ENCODE peak calls at places on chromosomes 13 and 19, in ten cellular contexts. J is body of pancreas, T is A549, C is breast epithelium, X is IMR-90, B is H1, Q is testis, H is HCT116, O is spleen, W is tibial nerve. E is an unnamed sample.

GRCh38 chr19:39115105-39115847 is 10.3 kb upstream of the PAK4 start:
- DNase-seq in J (no peak), T (no peak), C (no peak), X (no peak), B (no peak), Q (no peak), H (no peak), O (no peak), W (no peak), E (no peak)

GRCh38 chr19:4970558-4971423 is 1.9 kb downstream of the KDM4B start:
- DNase-seq in J (peak; percentile 46), T (no peak), C (no peak), X (no peak), B (no peak), Q (peak; percentile 57), H (no peak), O (peak; percentile 84), W (no peak), E (no peak)

GRCh38 chr19:4780860-4781259 is 10.7 kb upstream of the FEM1A start:
- DNase-seq in J (no peak), T (no peak), C (no peak), X (no peak), B (no peak), Q (no peak), H (no peak), O (no peak), W (no peak), E (no peak)

GRCh38 chr19:11949201-11949600 is 15.6 kb upstream of the ZNF763 start:
- DNase-seq in J (no peak), T (no peak), C (no peak), X (peak; percentile 7), B (no peak), Q (no peak), H (no peak), O (no peak), W (no peak), E (peak; percentile 57)

GRCh38 chr13:41053384-41053826 is 7.9 kb upstream of the WBP4 start:
- DNase-seq in J (peak; percentile 34), T (peak; percentile 20), C (no peak), X (peak; percentile 49), B (no peak), Q (no peak), H (no peak), O (no peak), W (peak; percentile 49), E (no peak)

GRCh38 chr19:1324792-1325567 is 39.3 kb downstream of the EFNA2 start:
- DNase-seq in J (peak; percentile 40), T (peak; percentile 78), C (peak; percentile 28), X (peak; percentile 61), B (no peak), Q (peak; percentile 90), H (peak; percentile 19), O (no peak), W (peak; percentile 31), E (no peak)

GRCh38 chr13:29382021-29382420 is 213.5 kb downstream of the SLC7A1 start:
- DNase-seq in J (no peak), T (no peak), C (no peak), X (no peak), B (no peak), Q (no peak), H (no peak), O (no peak), W (no peak), E (no peak)

GRCh38 chr19:23882493-23882892 is 32.2 kb upstream of the ZNF726 start:
- DNase-seq in J (peak; percentile 3), T (peak; percentile 32), C (no peak), X (no peak), B (no peak), Q (peak; percentile 76), H (no peak), O (no peak), W (no peak), E (no peak)

GRCh38 chr19:512548-513365 is 5.5 kb downstream of the TPGS1 start:
- DNase-seq in J (no peak), T (no peak), C (no peak), X (no peak), B (no peak), Q (no peak), H (no peak), O (peak; percentile 81), W (no peak), E (peak; percentile 43)

GRCh38 chr19:5434351-5434917 is 20.8 kb upstream of the ZNRF4 start:
- DNase-seq in J (no peak), T (no peak), C (no peak), X (no peak), B (no peak), Q (no peak), H (peak; percentile 39), O (no peak), W (no peak), E (no peak)

GRCh38 chr13:57409121-57409520 is 222.4 kb upstream of the PCDH17 start:
- DNase-seq in J (no peak), T (no peak), C (no peak), X (no peak), B (no peak), Q (no peak), H (no peak), O (no peak), W (no peak), E (no peak)

GRCh38 chr19:18167975-18168645 is 5.5 kb upstream of the IFI30 start:
- DNase-seq in J (no peak), T (no peak), C (no peak), X (peak; percentile 16), B (no peak), Q (no peak), H (no peak), O (peak; percentile 89), W (no peak), E (no peak)

GRCh38 chr13:58134012-58134411 is 502.5 kb downstream of the PCDH17 start:
- DNase-seq in J (no peak), T (no peak), C (no peak), X (no peak), B (no peak), Q (no peak), H (no peak), O (no peak), W (no peak), E (no peak)

GRCh38 chr13:77697208-77698103 is at the start of gene SLAIN1:
- DNase-seq in J (peak; percentile 88), T (peak; percentile 49), C (peak; percentile 67), X (peak; percentile 5), B (peak; percentile 59), Q (peak; percentile 91), H (no peak), O (peak; percentile 95), W (peak; percentile 54), E (peak; percentile 90)

GRCh38 chr19:16153582-16154336 is 10.3 kb downstream of the HSH2D start:
- DNase-seq in J (no peak), T (peak; percentile 42), C (no peak), X (no peak), B (no peak), Q (peak; percentile 62), H (peak; percentile 36), O (no peak), W (no peak), E (peak; percentile 57)

GRCh38 chr19:14571695-14572490 is at the start of gene NDUFB7:
- DNase-seq in J (peak; percentile 93), T (peak; percentile 96), C (peak; percentile 89), X (peak; percentile 95), B (peak; percentile 87), Q (peak; percentile 96), H (peak; percentile 96), O (peak; percentile 98), W (peak; percentile 86), E (peak; percentile 95)
- TF ChIP-seq POLR2A in J (peak; percentile 72), T (peak; percentile 49), C (no peak), X (peak; percentile 31), B (no peak), Q (no peak), H (peak; percentile 62), O (no peak), W (peak; percentile 48), E (peak; percentile 75)

GRCh38 chr19:58346961-58347929 is 6.0 kb downstream of the A1BG start:
- DNase-seq in J (peak; percentile 37), T (peak; percentile 78), C (peak; percentile 42), X (peak; percentile 63), B (no peak), Q (peak; percentile 65), H (no peak), O (peak; percentile 91), W (peak; percentile 15), E (no peak)
- TF ChIP-seq POLR2A in J (peak; percentile 42), T (peak; percentile 40), C (peak; percentile 15), X (no peak), B (no peak), Q (no peak), H (no peak), O (no peak), W (peak; percentile 48), E (no peak)

DNA sequence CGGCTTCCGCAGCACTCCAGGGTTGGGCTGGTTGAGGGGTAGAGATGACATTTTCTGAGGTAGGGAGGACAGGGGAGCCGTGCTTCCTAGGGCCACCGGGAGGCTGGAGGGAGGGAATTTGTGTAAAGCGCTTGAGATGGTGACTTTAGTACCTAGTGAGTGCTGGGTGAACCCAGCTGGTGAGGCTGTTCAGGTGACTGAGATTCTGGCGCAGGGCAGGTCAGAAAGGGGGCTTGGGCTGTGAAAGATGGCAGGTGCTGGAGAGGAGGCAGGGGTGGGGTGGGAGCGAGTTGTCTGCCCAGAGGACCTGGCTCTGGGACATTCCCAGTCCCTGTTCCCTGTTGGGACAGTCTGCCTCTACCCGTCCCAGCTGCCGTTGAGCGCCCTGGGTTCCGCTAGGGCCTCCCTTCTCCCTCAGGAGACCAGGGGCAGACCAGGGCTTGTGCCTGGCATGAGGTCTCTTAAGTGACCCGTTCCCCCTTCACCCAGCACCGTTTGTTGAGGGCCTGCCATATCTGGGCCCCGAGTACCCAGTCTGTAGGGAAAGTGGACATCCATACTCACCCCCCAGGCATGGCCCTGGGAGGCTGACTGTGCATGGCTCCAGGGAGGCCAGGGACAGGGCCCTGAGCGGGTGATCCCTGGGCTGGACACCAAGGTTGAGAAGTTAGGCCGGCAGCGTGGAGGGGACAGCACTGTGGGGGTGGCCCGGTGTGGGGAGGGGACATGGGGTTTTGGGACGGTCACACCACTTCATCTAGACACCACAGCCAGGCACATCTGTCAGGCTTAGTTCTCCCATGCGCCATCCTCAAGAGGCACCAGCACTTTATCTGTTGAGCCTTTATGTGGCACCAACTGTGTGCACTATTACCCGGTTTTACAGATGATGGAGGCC is 5.0 kb downstream of the PTOV1 start:
- DNase-seq in J (no peak), T (no peak), C (no peak), X (no peak), B (no peak), Q (no peak), H (no peak), O (no peak), W (no peak), E (no peak)
- TF ChIP-seq POLR2A in J (no peak), T (peak; percentile 5), C (no peak), X (no peak), B (peak; percentile 70), Q (no peak), H (peak; percentile 21), O (no peak), W (no peak), E (peak; percentile 47)

DNA sequence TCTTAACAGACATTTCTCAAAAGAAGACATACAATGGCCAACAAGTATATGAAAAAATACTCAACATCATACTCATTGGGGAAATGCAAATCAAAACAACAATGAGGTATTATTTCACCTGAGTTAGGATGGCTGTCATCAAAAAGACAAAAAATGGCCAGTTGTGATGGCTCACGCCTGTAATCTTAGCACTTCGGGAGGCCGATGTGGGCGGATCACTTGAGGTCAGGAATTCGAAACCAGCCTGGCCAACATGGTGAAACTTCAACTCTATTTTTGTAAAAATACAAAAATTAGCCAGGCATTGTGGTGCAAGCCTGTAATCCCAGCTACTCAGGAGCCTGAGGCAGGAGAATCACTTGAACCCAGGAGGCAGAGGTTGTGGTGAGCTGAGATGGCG is 22.0 kb downstream of the CEACAM16 start:
- DNase-seq in J (no peak), T (no peak), C (no peak), X (no peak), B (no peak), Q (no peak), H (no peak), O (no peak), W (no peak), E (no peak)
- TF ChIP-seq POLR2A in J (no peak), T (no peak), C (no peak), X (no peak), B (no peak), Q (no peak), H (no peak), O (no peak), W (no peak), E (no peak)

E was measured in erythroblast.